ENCODE peak calls at places on chromosomes 3 and 15, in six cellular contexts. H is H9, C is psoas muscle, P is uterus, W is fibroblast of villous mesenchyme, N is adrenal gland. Q is an unnamed sample.

GRCh38 chr3:114496021-114496434 is 202.2 kb downstream of the TIGIT start:
- DNase-seq in H (no peak), C (peak), P (no peak), W (peak), N (no peak), Q (no peak)

GRCh38 chr3:119352863-119353527 is 58.8 kb downstream of the ARHGAP31 start:
- DNase-seq in H (no peak), C (no peak), P (no peak), W (peak), N (no peak), Q (no peak)

GRCh38 chr3:100525753-100526612 is 33.6 kb downstream of the TMEM45A start:
- DNase-seq in H (no peak), C (peak), P (peak), W (peak), N (no peak), Q (no peak)

GRCh38 chr15:70267879-70268278 is 170.2 kb upstream of the TLE3 start:
- DNase-seq in H (no peak), C (no peak), P (no peak), W (peak), N (no peak), Q (no peak)

GRCh38 chr15:78879517-78880241 is 7.0 kb downstream of the MORF4L1 start:
- DNase-seq in H (no peak), C (no peak), P (no peak), W (peak), N (no peak), Q (no peak)

GRCh38 chr15:42104095-42104891 is 9.9 kb upstream of the PLA2G4D start:
- DNase-seq in H (no peak), C (no peak), P (no peak), W (peak), N (no peak), Q (no peak)

GRCh38 chr3:127667119-127667681 is 5.6 kb upstream of the ABTB1 start:
- DNase-seq in H (no peak), C (no peak), P (no peak), W (no peak), N (no peak), Q (no peak)

GRCh38 chr15:74193305-74193718 is 9.3 kb downstream of the STRA6 start:
- DNase-seq in H (no peak), C (no peak), P (no peak), W (peak), N (peak), Q (no peak)

GRCh38 chr15:98025237-98025636 is 64.7 kb downstream of the ARRDC4 start:
- DNase-seq in H (no peak), C (no peak), P (no peak), W (peak), N (no peak), Q (no peak)

GRCh38 chr3:81027344-81027743 is 734.1 kb downstream of the GBE1 start:
- DNase-seq in H (no peak), C (no peak), P (no peak), W (no peak), N (no peak), Q (no peak)

GRCh38 chr3:12882336-12883310 is 41.3 kb upstream of the RPL32 start:
- DNase-seq in H (no peak), C (peak), P (no peak), W (no peak), N (no peak), Q (no peak)

GRCh38 chr15:48981941-48982340 is 18.2 kb upstream of the SHC4 start:
- DNase-seq in H (no peak), C (no peak), P (no peak), W (no peak), N (no peak), Q (no peak)

GRCh38 chr3:185152433-185153169 is at the start of gene C3orf70:
- DNase-seq in H (peak), C (peak), P (peak), W (peak), N (peak), Q (peak)

GRCh38 chr15:41904487-41905359 is 10.9 kb upstream of the SPTBN5 start:
- DNase-seq in H (peak), C (peak), P (peak), W (peak), N (peak), Q (peak)

GRCh38 chr15:90336705-90337141 is 15.4 kb upstream of the ZNF774 start:
- DNase-seq in H (no peak), C (no peak), P (no peak), W (no peak), N (peak), Q (no peak)

GRCh38 chr15:27025411-27026051 is 54.5 kb downstream of the GABRG3 start:
- DNase-seq in H (no peak), C (no peak), P (no peak), W (no peak), N (no peak), Q (no peak)

GRCh38 chr3:64327039-64327804 is 102.0 kb upstream of the PRICKLE2 start:
- DNase-seq in H (no peak), C (peak), P (peak), W (peak), N (peak), Q (no peak)

GRCh38 chr3:100627491-100627890 is 18.1 kb downstream of the ADGRG7 start:
- DNase-seq in H (no peak), C (no peak), P (no peak), W (no peak), N (no peak), Q (no peak)

GRCh38 chr15:62648954-62649353 is 393.6 kb upstream of the TPM1 start:
- DNase-seq in H (no peak), C (no peak), P (no peak), W (peak), N (no peak), Q (no peak)

GRCh38 chr15:27324871-27325270 is 353.9 kb downstream of the GABRG3 start:
- DNase-seq in H (no peak), C (no peak), P (no peak), W (no peak), N (no peak), Q (no peak)

GRCh38 chr3:168847293-168847883 is 751.7 kb upstream of the GOLIM4 start:
- DNase-seq in H (no peak), C (no peak), P (no peak), W (peak), N (no peak), Q (peak)

GRCh38 chr3:126267169-126267975 is 87.0 kb upstream of the ALDH1L1 start:
- DNase-seq in H (peak), C (peak), P (peak), W (peak), N (peak), Q (peak)

GRCh38 chr3:27939940-27940339 is 217.8 kb upstream of the EOMES start:
- DNase-seq in H (peak), C (no peak), P (no peak), W (peak), N (no peak), Q (no peak)

GRCh38 chr3:173411288-173412064 is 13.9 kb downstream of the NLGN1 start:
- DNase-seq in H (no peak), C (no peak), P (no peak), W (peak), N (no peak), Q (peak)

GRCh38 chr3:16759227-16759903 is 125.4 kb upstream of the PLCL2 start:
- DNase-seq in H (no peak), C (no peak), P (no peak), W (no peak), N (no peak), Q (no peak)

GRCh38 chr3:127420825-127421224 is 133.0 kb upstream of the PRR20G start:
- DNase-seq in H (no peak), C (no peak), P (no peak), W (no peak), N (no peak), Q (no peak)

GRCh38 chr3:196162679-196163078 is 48.5 kb downstream of the ZDHHC19 start:
- DNase-seq in H (no peak), C (no peak), P (no peak), W (no peak), N (no peak), Q (no peak)

GRCh38 chr3:50862221-50862620 is 187.5 kb downstream of the DOCK3 start:
- DNase-seq in H (peak), C (no peak), P (no peak), W (no peak), N (no peak), Q (no peak)

GRCh38 chr3:55406666-55407425 is 80.3 kb downstream of the WNT5A start:
- DNase-seq in H (no peak), C (no peak), P (no peak), W (no peak), N (no peak), Q (no peak)

GRCh38 chr3:31562525-31562924 is 29.8 kb downstream of the STT3B start:
- DNase-seq in H (peak), C (no peak), P (no peak), W (no peak), N (no peak), Q (peak)

GRCh38 chr3:53030864-53031445 is 14.9 kb downstream of the SFMBT1 start:
- DNase-seq in H (peak), C (no peak), P (no peak), W (no peak), N (no peak), Q (no peak)

GRCh38 chr3:150370129-150370602 is 37.9 kb upstream of the TSC22D2 start:
- DNase-seq in H (peak), C (peak), P (peak), W (peak), N (peak), Q (no peak)

GRCh38 chr15:90956551-90957104 is 1.9 kb downstream of the RCCD1 start:
- DNase-seq in H (peak), C (peak), P (peak), W (peak), N (peak), Q (peak)

GRCh38 chr15:43105077-43105769 is 615 bp downstream of the UBR1 start:
- DNase-seq in H (no peak), C (no peak), P (no peak), W (no peak), N (peak), Q (peak)

GRCh38 chr15:69480932-69481331 is 28.3 kb downstream of the RPLP1 start:
- DNase-seq in H (no peak), C (no peak), P (no peak), W (no peak), N (no peak), Q (no peak)

GRCh38 chr15:28106294-28107110 is 7.4 kb upstream of the OCA2 start:
- DNase-seq in H (peak), C (no peak), P (no peak), W (peak), N (no peak), Q (peak)

GRCh38 chr3:24060055-24060454 is 115.0 kb downstream of the NR1D2 start:
- DNase-seq in H (no peak), C (no peak), P (no peak), W (peak), N (no peak), Q (no peak)
- TF ChIP-seq CTCF in H (no peak), C (no peak), P (no peak), W (no peak), N (no peak), Q (no peak)

GRCh38 chr15:88489321-88489720 is 21.8 kb downstream of the MRPS11 start:
- DNase-seq in H (peak), C (no peak), P (no peak), W (no peak), N (no peak), Q (no peak)
- TF ChIP-seq CTCF in H (peak), C (no peak), P (no peak), W (no peak), N (no peak), Q (no peak)

GRCh38 chr3:117059054-117059989 is 349.7 kb downstream of the TUSC7 start:
- DNase-seq in H (no peak), C (no peak), P (no peak), W (peak), N (no peak), Q (no peak)
- TF ChIP-seq CTCF in H (peak), C (peak), P (no peak), W (peak), N (peak), Q (peak)

DNA sequence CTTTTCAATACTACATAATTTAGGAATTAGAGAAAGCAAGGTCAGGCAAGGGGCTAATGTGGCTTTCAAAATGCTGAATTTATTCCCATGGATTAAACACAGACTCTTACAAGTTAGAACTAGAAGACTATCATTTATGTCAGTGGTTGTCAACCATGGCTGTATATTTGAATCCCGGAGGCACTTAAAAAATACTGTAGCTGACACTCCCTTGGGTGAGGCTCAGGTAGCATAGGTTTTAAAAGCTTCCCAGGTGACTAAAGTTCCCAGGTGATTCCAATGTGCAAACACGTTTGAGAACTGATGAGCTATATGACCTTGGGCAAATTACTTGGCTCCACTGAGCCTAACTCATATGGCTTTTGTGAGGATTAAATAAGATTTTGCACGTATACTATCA is 29.6 kb downstream of the AAGAB start:
- DNase-seq in H (no peak), C (no peak), P (no peak), W (no peak), N (no peak), Q (no peak)
- TF ChIP-seq CTCF in H (no peak), C (no peak), P (no peak), W (no peak), N (no peak), Q (no peak)

GRCh38 chr15:51965691-51966090 is 5.9 kb downstream of the LEO1 start:
- DNase-seq in H (no peak), C (no peak), P (no peak), W (no peak), N (no peak), Q (no peak)
- TF ChIP-seq CTCF in H (no peak), C (no peak), P (no peak), W (no peak), N (no peak), Q (no peak)

DNA sequence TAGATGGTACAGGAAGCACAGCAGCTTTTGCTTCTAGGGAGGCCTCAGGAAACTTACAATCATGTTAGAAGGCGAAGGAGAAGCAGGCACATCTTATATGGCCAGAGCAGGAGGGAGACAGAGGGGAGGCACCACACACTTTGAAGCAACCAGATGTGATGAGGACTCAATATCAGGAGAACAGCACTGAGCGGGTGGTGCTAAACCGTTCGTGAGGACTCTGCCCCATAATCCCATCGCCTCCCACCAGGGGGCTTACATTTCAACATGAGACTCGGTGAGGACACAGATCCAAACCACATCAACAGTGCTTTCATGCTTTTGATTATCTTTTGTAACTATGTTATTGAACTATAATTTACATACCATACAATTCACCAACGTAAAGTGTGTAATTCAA is 7.6 kb upstream of the TMEM44 start:
- DNase-seq in H (no peak), C (no peak), P (no peak), W (no peak), N (peak), Q (peak)
- TF ChIP-seq CTCF in H (peak), C (peak), P (no peak), W (peak), N (no peak), Q (peak)

Q was measured in endothelial cell.